ENCODE peak calls at places on chromosomes 3 and 15, in seven cellular contexts. One of them, this sample, is unnamed.

GRCh38 chr3:77065750-77066149 is 25.9 kb downstream of the ROBO2 start:
- DNase-seq in GM13977: no peak
- DNase-seq in colonic mucosa: no peak
- DNase-seq in activated B cell treated with CpG ODN at 0.5 μM for 24 hours: no peak
- DNase-seq in astrocyte of the spinal cord: no peak
- DNase-seq in CD8-positive, alpha-beta T cell: no peak
- DNase-seq in kidney epithelial cell: no peak
- DNase-seq in this sample: no peak

GRCh38 chr3:119695480-119695879 is 7.3 kb upstream of the CFAP91 start:
- DNase-seq in GM13977: no peak
- DNase-seq in colonic mucosa: no peak
- DNase-seq in activated B cell treated with CpG ODN at 0.5 μM for 24 hours: no peak
- DNase-seq in astrocyte of the spinal cord: no peak
- DNase-seq in CD8-positive, alpha-beta T cell: no peak
- DNase-seq in kidney epithelial cell: no peak
- DNase-seq in this sample: no peak

GRCh38 chr15:69806287-69806915 is 291.3 kb downstream of the TLE3 start:
- DNase-seq in GM13977: no peak
- DNase-seq in colonic mucosa: no peak
- DNase-seq in activated B cell treated with CpG ODN at 0.5 μM for 24 hours: no peak
- DNase-seq in astrocyte of the spinal cord: no peak
- DNase-seq in CD8-positive, alpha-beta T cell: no peak
- DNase-seq in kidney epithelial cell: no peak
- DNase-seq in this sample: no peak

GRCh38 chr3:71217640-71218222 is 365.8 kb downstream of the FOXP1 start:
- DNase-seq in GM13977: no peak
- DNase-seq in colonic mucosa: no peak
- DNase-seq in activated B cell treated with CpG ODN at 0.5 μM for 24 hours: no peak
- DNase-seq in astrocyte of the spinal cord: no peak
- DNase-seq in CD8-positive, alpha-beta T cell: no peak
- DNase-seq in kidney epithelial cell: no peak
- DNase-seq in this sample: no peak

GRCh38 chr15:78676424-78677110 is 35.6 kb upstream of the CHRNB4 start:
- DNase-seq in GM13977: no peak
- DNase-seq in colonic mucosa: no peak
- DNase-seq in activated B cell treated with CpG ODN at 0.5 μM for 24 hours: no peak
- DNase-seq in astrocyte of the spinal cord: no peak
- DNase-seq in CD8-positive, alpha-beta T cell: no peak
- DNase-seq in kidney epithelial cell: no peak
- DNase-seq in this sample: no peak

GRCh38 chr3:5210926-5211325 is 23.4 kb downstream of the EDEM1 start:
- DNase-seq in GM13977: no peak
- DNase-seq in colonic mucosa: no peak
- DNase-seq in activated B cell treated with CpG ODN at 0.5 μM for 24 hours: no peak
- DNase-seq in astrocyte of the spinal cord: no peak
- DNase-seq in CD8-positive, alpha-beta T cell: no peak
- DNase-seq in kidney epithelial cell: no peak
- DNase-seq in this sample: no peak

GRCh38 chr3:2511356-2511755 is 412.7 kb downstream of the CNTN4 start:
- DNase-seq in GM13977: no peak
- DNase-seq in colonic mucosa: no peak
- DNase-seq in activated B cell treated with CpG ODN at 0.5 μM for 24 hours: no peak
- DNase-seq in astrocyte of the spinal cord: no peak
- DNase-seq in CD8-positive, alpha-beta T cell: no peak
- DNase-seq in kidney epithelial cell: no peak
- DNase-seq in this sample: no peak

GRCh38 chr3:31295150-31295765 is 237.5 kb upstream of the STT3B start:
- DNase-seq in GM13977: no peak
- DNase-seq in colonic mucosa: no peak
- DNase-seq in activated B cell treated with CpG ODN at 0.5 μM for 24 hours: no peak
- DNase-seq in astrocyte of the spinal cord: no peak
- DNase-seq in CD8-positive, alpha-beta T cell: no peak
- DNase-seq in kidney epithelial cell: no peak
- DNase-seq in this sample: no peak

GRCh38 chr15:89143503-89144162 is 55.4 kb downstream of the ABHD2 start:
- DNase-seq in GM13977: no peak
- DNase-seq in colonic mucosa: no peak
- DNase-seq in activated B cell treated with CpG ODN at 0.5 μM for 24 hours: no peak
- DNase-seq in astrocyte of the spinal cord: peak; percentile 92
- DNase-seq in CD8-positive, alpha-beta T cell: no peak
- DNase-seq in kidney epithelial cell: no peak
- DNase-seq in this sample: no peak

GRCh38 chr3:4906107-4906621 is 73.1 kb upstream of the BHLHE40 start:
- DNase-seq in GM13977: no peak
- DNase-seq in colonic mucosa: no peak
- DNase-seq in activated B cell treated with CpG ODN at 0.5 μM for 24 hours: no peak
- DNase-seq in astrocyte of the spinal cord: peak; percentile 51
- DNase-seq in CD8-positive, alpha-beta T cell: no peak
- DNase-seq in kidney epithelial cell: peak; percentile 84
- DNase-seq in this sample: peak; percentile 41

GRCh38 chr15:99509686-99510461 is 55.9 kb upstream of the MEF2A start:
- DNase-seq in GM13977: no peak
- DNase-seq in colonic mucosa: no peak
- DNase-seq in activated B cell treated with CpG ODN at 0.5 μM for 24 hours: no peak
- DNase-seq in astrocyte of the spinal cord: no peak
- DNase-seq in CD8-positive, alpha-beta T cell: no peak
- DNase-seq in kidney epithelial cell: no peak
- DNase-seq in this sample: no peak

GRCh38 chr3:147361671-147362420 is 44.5 kb downstream of the ZIC4 start:
- DNase-seq in GM13977: peak; percentile 40
- DNase-seq in colonic mucosa: peak; percentile 53
- DNase-seq in activated B cell treated with CpG ODN at 0.5 μM for 24 hours: no peak
- DNase-seq in astrocyte of the spinal cord: peak; percentile 25
- DNase-seq in CD8-positive, alpha-beta T cell: no peak
- DNase-seq in kidney epithelial cell: no peak
- DNase-seq in this sample: peak; percentile 78

GRCh38 chr3:116299646-116300081 is 145.6 kb downstream of the LSAMP start:
- DNase-seq in GM13977: peak; percentile 35
- DNase-seq in colonic mucosa: no peak
- DNase-seq in activated B cell treated with CpG ODN at 0.5 μM for 24 hours: no peak
- DNase-seq in astrocyte of the spinal cord: peak; percentile 57
- DNase-seq in CD8-positive, alpha-beta T cell: no peak
- DNase-seq in kidney epithelial cell: peak; percentile 23
- DNase-seq in this sample: no peak

GRCh38 chr3:46943237-46944187 is 33.0 kb downstream of the CCDC12 start:
- DNase-seq in GM13977: no peak
- DNase-seq in colonic mucosa: peak; percentile 74
- DNase-seq in activated B cell treated with CpG ODN at 0.5 μM for 24 hours: no peak
- DNase-seq in astrocyte of the spinal cord: no peak
- DNase-seq in CD8-positive, alpha-beta T cell: no peak
- DNase-seq in kidney epithelial cell: no peak
- DNase-seq in this sample: peak; percentile 57

GRCh38 chr3:99783009-99783573 is 34.6 kb upstream of the CMSS1 start:
- DNase-seq in GM13977: no peak
- DNase-seq in colonic mucosa: no peak
- DNase-seq in activated B cell treated with CpG ODN at 0.5 μM for 24 hours: no peak
- DNase-seq in astrocyte of the spinal cord: peak; percentile 88
- DNase-seq in CD8-positive, alpha-beta T cell: no peak
- DNase-seq in kidney epithelial cell: peak; percentile 88
- DNase-seq in this sample: no peak

GRCh38 chr3:12658593-12659058 is 5.3 kb downstream of the RAF1 start:
- DNase-seq in GM13977: no peak
- DNase-seq in colonic mucosa: no peak
- DNase-seq in activated B cell treated with CpG ODN at 0.5 μM for 24 hours: no peak
- DNase-seq in astrocyte of the spinal cord: peak; percentile 82
- DNase-seq in CD8-positive, alpha-beta T cell: no peak
- DNase-seq in kidney epithelial cell: no peak
- DNase-seq in this sample: no peak

GRCh38 chr3:50238549-50239026 is 2.6 kb downstream of the GNAI2 start:
- DNase-seq in GM13977: no peak
- DNase-seq in colonic mucosa: peak; percentile 94
- DNase-seq in activated B cell treated with CpG ODN at 0.5 μM for 24 hours: no peak
- DNase-seq in astrocyte of the spinal cord: no peak
- DNase-seq in CD8-positive, alpha-beta T cell: no peak
- DNase-seq in kidney epithelial cell: no peak
- DNase-seq in this sample: peak; percentile 78

GRCh38 chr3:57910988-57911387 is 97.2 kb upstream of the FLNB start:
- DNase-seq in GM13977: no peak
- DNase-seq in colonic mucosa: peak; percentile 25
- DNase-seq in activated B cell treated with CpG ODN at 0.5 μM for 24 hours: no peak
- DNase-seq in astrocyte of the spinal cord: no peak
- DNase-seq in CD8-positive, alpha-beta T cell: no peak
- DNase-seq in kidney epithelial cell: no peak
- DNase-seq in this sample: peak; percentile 47

DNA sequence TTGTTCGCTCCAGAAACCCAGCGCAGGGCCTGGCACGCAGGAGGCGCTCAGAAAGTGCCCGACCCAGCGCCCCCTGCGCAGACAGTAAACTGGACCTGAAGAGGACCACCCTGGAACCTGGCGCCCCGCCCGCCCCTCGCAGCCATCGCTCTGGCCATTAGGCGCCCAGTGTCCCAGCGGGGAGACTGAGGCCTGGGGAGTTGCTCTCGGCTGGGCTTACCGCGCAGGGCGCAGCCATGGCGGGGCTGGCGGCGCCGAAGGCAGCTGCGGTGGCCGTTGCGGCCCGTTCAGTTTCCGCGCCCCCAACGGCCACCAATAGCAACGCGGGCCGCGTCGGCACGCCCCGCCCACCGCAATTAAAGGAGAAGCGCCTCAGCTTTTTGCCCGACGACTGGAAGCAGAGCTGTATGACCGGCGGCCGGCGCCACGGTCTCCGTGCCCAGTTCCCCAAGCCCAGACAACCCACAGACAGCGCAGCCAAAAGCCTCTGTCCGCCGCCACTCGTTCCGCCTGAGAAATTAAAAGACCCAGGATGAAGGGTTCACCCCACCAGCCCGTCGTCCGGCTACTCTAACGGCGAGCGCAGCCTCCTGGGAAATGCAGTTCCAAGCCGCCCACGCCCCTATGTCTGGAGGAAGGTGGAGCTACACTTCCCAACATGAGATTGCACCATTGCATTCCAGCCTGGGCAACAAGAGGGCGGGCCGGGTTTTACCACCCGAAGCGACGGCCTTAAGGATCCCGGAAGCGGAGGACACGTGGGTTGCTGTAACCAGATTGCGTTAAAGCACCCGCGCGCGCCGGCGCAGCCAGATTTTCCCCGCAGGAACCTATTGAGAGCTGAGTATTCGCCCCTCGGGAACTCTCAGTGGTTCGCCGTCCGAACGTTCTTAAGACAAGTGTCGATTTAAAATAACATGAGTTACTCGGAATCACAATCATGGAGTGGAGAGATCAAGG is at the start of gene POC1A:
- DNase-seq in GM13977: peak; percentile 92
- DNase-seq in colonic mucosa: peak; percentile 97
- DNase-seq in activated B cell treated with CpG ODN at 0.5 μM for 24 hours: peak; percentile 84
- DNase-seq in astrocyte of the spinal cord: peak; percentile 98
- DNase-seq in CD8-positive, alpha-beta T cell: peak; percentile 61
- DNase-seq in kidney epithelial cell: peak; percentile 96
- DNase-seq in this sample: peak; percentile 92
- TF ChIP-seq CTCF in GM13977: no peak
- TF ChIP-seq CTCF in colonic mucosa: no peak
- TF ChIP-seq CTCF in activated B cell treated with CpG ODN at 0.5 μM for 24 hours: no peak
- TF ChIP-seq CTCF in astrocyte of the spinal cord: peak; percentile 2
- TF ChIP-seq CTCF in CD8-positive, alpha-beta T cell: no peak
- TF ChIP-seq CTCF in kidney epithelial cell: no peak
- TF ChIP-seq CTCF in this sample: no peak

GRCh38 chr3:43998841-43999805 is 242.6 kb upstream of the TOPAZ1 start:
- DNase-seq in GM13977: peak; percentile 89
- DNase-seq in colonic mucosa: no peak
- DNase-seq in activated B cell treated with CpG ODN at 0.5 μM for 24 hours: peak; percentile 48
- DNase-seq in astrocyte of the spinal cord: peak; percentile 84
- DNase-seq in CD8-positive, alpha-beta T cell: no peak
- DNase-seq in kidney epithelial cell: no peak
- DNase-seq in this sample: peak; percentile 78

GRCh38 chr3:43999920-44000319 is 241.8 kb upstream of the TOPAZ1 start:
- DNase-seq in GM13977: no peak
- DNase-seq in colonic mucosa: no peak
- DNase-seq in activated B cell treated with CpG ODN at 0.5 μM for 24 hours: no peak
- DNase-seq in astrocyte of the spinal cord: no peak
- DNase-seq in CD8-positive, alpha-beta T cell: no peak
- DNase-seq in kidney epithelial cell: no peak
- DNase-seq in this sample: no peak

GRCh38 chr3:43998374-43998840 is 243.3 kb upstream of the TOPAZ1 start:
- DNase-seq in GM13977: no peak
- DNase-seq in colonic mucosa: no peak
- DNase-seq in activated B cell treated with CpG ODN at 0.5 μM for 24 hours: no peak
- DNase-seq in astrocyte of the spinal cord: peak; percentile 24
- DNase-seq in CD8-positive, alpha-beta T cell: no peak
- DNase-seq in kidney epithelial cell: no peak
- DNase-seq in this sample: no peak

GRCh38 chr3:44000586-44000985 is 241.1 kb upstream of the TOPAZ1 start:
- DNase-seq in GM13977: peak; percentile 50
- DNase-seq in colonic mucosa: no peak
- DNase-seq in activated B cell treated with CpG ODN at 0.5 μM for 24 hours: no peak
- DNase-seq in astrocyte of the spinal cord: peak; percentile 66
- DNase-seq in CD8-positive, alpha-beta T cell: no peak
- DNase-seq in kidney epithelial cell: no peak
- DNase-seq in this sample: no peak

GRCh38 chr3:44001072-44001471 is 240.6 kb upstream of the TOPAZ1 start:
- DNase-seq in GM13977: no peak
- DNase-seq in colonic mucosa: no peak
- DNase-seq in activated B cell treated with CpG ODN at 0.5 μM for 24 hours: no peak
- DNase-seq in astrocyte of the spinal cord: peak; percentile 10
- DNase-seq in CD8-positive, alpha-beta T cell: no peak
- DNase-seq in kidney epithelial cell: no peak
- DNase-seq in this sample: no peak
- TF ChIP-seq CTCF in GM13977: no peak
- TF ChIP-seq CTCF in colonic mucosa: no peak
- TF ChIP-seq CTCF in activated B cell treated with CpG ODN at 0.5 μM for 24 hours: no peak
- TF ChIP-seq CTCF in astrocyte of the spinal cord: no peak
- TF ChIP-seq CTCF in CD8-positive, alpha-beta T cell: no peak
- TF ChIP-seq CTCF in kidney epithelial cell: no peak
- TF ChIP-seq CTCF in this sample: no peak

DNA sequence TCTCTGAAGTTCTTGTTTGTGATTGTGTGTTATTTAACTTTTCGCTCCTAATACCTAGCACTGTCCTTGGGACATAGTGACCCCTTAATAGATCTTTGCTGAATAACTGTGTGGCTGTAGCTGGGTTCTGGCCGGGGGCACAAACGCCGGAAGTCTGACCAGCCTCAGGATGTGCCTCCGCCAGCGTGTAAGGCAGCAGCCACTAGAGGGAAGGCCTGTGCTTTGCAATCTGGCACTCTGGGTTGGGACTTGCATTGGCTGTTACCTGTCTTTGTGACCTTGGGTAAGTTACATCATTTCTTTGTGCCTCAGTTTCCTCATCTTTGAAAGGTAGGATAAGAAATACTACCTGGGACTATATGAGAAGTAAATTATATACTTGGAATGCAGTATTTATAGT is 158.7 kb downstream of the GHSR start:
- DNase-seq in GM13977: peak; percentile 21
- DNase-seq in colonic mucosa: no peak
- DNase-seq in activated B cell treated with CpG ODN at 0.5 μM for 24 hours: no peak
- DNase-seq in astrocyte of the spinal cord: no peak
- DNase-seq in CD8-positive, alpha-beta T cell: no peak
- DNase-seq in kidney epithelial cell: no peak
- DNase-seq in this sample: no peak
- TF ChIP-seq CTCF in GM13977: peak; percentile 60
- TF ChIP-seq CTCF in colonic mucosa: peak; percentile 20
- TF ChIP-seq CTCF in activated B cell treated with CpG ODN at 0.5 μM for 24 hours: no peak
- TF ChIP-seq CTCF in astrocyte of the spinal cord: peak; percentile 45
- TF ChIP-seq CTCF in CD8-positive, alpha-beta T cell: no peak
- TF ChIP-seq CTCF in kidney epithelial cell: peak; percentile 34
- TF ChIP-seq CTCF in this sample: peak; percentile 35

DNA sequence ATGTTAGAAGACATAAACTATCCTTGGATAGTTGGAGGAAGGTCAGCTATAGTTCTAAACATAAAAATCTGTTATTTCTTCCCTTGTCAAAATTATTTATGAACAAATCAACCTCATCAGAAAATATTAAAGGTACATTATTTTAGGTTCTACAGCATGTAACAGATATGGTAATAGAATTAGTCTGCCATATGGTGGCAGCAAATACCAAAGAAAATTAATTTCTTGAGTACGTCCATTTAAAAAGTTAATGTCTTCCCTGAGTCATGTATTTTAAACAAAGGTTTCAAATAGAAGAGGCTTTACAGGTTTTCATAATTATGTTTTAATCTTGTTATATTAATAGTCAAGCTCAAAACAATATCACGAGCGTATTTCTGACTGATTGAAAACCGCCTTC is 17.9 kb upstream of the ANKRD28 start:
- DNase-seq in GM13977: no peak
- DNase-seq in colonic mucosa: no peak
- DNase-seq in activated B cell treated with CpG ODN at 0.5 μM for 24 hours: no peak
- DNase-seq in astrocyte of the spinal cord: peak; percentile 85
- DNase-seq in CD8-positive, alpha-beta T cell: no peak
- DNase-seq in kidney epithelial cell: no peak
- DNase-seq in this sample: no peak
- TF ChIP-seq CTCF in GM13977: peak; percentile 51
- TF ChIP-seq CTCF in colonic mucosa: no peak
- TF ChIP-seq CTCF in activated B cell treated with CpG ODN at 0.5 μM for 24 hours: no peak
- TF ChIP-seq CTCF in astrocyte of the spinal cord: peak; percentile 21
- TF ChIP-seq CTCF in CD8-positive, alpha-beta T cell: peak; percentile 46
- TF ChIP-seq CTCF in kidney epithelial cell: peak; percentile 5
- TF ChIP-seq CTCF in this sample: no peak